ENCODE peak calls at places on chromosomes 2 and 18, in four cellular contexts. K is HepG2, J is K562, H is H1. A is an unnamed sample.
A peak's percentile ranks its signal among the peaks of the same experiment; 100 is the strongest.

GRCh38 chr18:47036927-47037605 is 1.6 kb upstream of the ELOA2 start:
- DNase-seq in H (no peak), J (no peak), K (no peak), A (no peak)

GRCh38 chr2:181752301-181752700 is 72.0 kb upstream of the NEUROD1 start:
- DNase-seq in H (no peak), K (peak; percentile 24), J (no peak), A (no peak)

GRCh38 chr2:24105816-24106215 is 17.3 kb downstream of the PFN4 start:
- DNase-seq in J (no peak), K (no peak), H (no peak), A (no peak)

GRCh38 chr18:46329736-46330246 is 225.6 kb downstream of the HAUS1 start:
- DNase-seq in H (no peak), K (no peak), J (no peak), A (no peak)

GRCh38 chr2:217914878-217915277 is 87.9 kb downstream of the TNS1 start:
- DNase-seq in J (no peak), K (no peak), H (no peak), A (no peak)

GRCh38 chr18:75860166-75860565 is 432.7 kb upstream of the SMIM21 start:
- DNase-seq in K (no peak), J (no peak), H (no peak), A (no peak)

GRCh38 chr2:189111063-189111715 is 68.4 kb downstream of the COL5A2 start:
- DNase-seq in H (no peak), J (no peak), K (no peak), A (no peak)

GRCh38 chr2:240624950-240625621 is at the start of gene GPR35:
- DNase-seq in K (no peak), H (no peak), J (peak; percentile 60), A (no peak)

GRCh38 chr2:46826898-46827245 is 88.7 kb downstream of the MCFD2 start:
- DNase-seq in H (no peak), K (no peak), J (no peak), A (no peak)

GRCh38 chr2:190996947-190997346 is 17.0 kb downstream of the STAT1 start:
- DNase-seq in H (no peak), J (no peak), K (no peak), A (no peak)

GRCh38 chr2:120109186-120110061 is 96.5 kb downstream of the EPB41L5 start:
- DNase-seq in K (peak; percentile 55), H (no peak), J (peak; percentile 23), A (peak; percentile 12)

GRCh38 chr2:38106420-38107182 is 30.6 kb upstream of the CYP1B1 start:
- DNase-seq in H (no peak), K (no peak), J (no peak), A (no peak)

GRCh38 chr2:211449819-211450218 is 893.4 kb downstream of the CPS1 start:
- DNase-seq in H (no peak), J (no peak), K (no peak), A (no peak)

GRCh38 chr2:105836840-105837692 is 92.4 kb downstream of the NCK2 start:
- DNase-seq in H (no peak), J (no peak), K (no peak), A (no peak)

GRCh38 chr2:206083602-206084467 is 2.1 kb downstream of the INO80D start:
- DNase-seq in H (peak; percentile 76), K (no peak), J (peak; percentile 31), A (no peak)

GRCh38 chr2:111121028-111121872 is 536 bp downstream of the BCL2L11 start:
- DNase-seq in H (no peak), J (peak; percentile 57), K (peak; percentile 35), A (no peak)
- TF ChIP-seq FOSL1 in H (no peak), J (no peak), K (no peak), A (no peak)

DNA sequence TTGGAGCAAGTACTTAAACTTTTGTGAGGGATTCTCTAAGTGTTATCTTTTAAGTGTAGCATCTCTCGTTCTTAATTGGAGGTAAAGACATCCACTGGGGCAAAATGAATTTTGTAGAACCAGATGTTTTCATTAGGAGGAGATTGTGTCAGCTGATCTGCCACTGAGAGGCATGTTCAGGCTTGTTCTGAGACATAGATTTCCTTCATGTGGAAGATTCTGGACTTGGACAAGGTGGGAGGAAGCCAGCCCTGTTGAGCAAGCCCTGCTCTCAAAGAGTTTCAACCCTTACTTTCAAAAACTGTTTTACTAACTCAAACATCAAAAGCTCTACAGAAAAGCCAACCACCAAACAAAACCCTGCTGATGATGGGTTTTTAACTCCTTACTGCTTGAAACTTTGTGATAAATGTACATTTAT is 6.5 kb downstream of the MAP4K4 start:
- DNase-seq in J (no peak), K (no peak), H (no peak), A (no peak)
- TF ChIP-seq FOSL1 in J (no peak), K (no peak), H (no peak), A (no peak)

DNA sequence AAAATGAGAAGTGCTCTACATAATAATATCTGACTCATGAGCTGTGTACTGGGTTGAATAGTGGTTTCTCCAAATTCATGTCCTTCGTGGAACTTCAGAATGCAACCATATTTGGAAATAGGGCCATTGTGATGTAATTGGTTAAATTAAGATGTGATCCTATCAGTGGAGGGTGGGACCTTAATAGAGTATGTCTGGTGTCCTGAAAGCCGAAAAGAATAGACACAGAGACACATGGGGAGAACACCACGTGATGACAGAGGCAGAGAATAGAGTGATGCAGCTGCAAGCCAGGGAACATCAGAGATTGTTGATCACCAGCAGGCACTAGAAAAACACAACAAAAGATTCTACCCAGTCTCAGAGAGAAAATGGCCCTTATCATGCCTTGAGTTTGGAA is 310.1 kb downstream of the EXOC6B start:
- DNase-seq in H (no peak), K (no peak), J (no peak), A (no peak)
- TF ChIP-seq FOSL1 in H (no peak), K (no peak), J (no peak), A (no peak)

DNA sequence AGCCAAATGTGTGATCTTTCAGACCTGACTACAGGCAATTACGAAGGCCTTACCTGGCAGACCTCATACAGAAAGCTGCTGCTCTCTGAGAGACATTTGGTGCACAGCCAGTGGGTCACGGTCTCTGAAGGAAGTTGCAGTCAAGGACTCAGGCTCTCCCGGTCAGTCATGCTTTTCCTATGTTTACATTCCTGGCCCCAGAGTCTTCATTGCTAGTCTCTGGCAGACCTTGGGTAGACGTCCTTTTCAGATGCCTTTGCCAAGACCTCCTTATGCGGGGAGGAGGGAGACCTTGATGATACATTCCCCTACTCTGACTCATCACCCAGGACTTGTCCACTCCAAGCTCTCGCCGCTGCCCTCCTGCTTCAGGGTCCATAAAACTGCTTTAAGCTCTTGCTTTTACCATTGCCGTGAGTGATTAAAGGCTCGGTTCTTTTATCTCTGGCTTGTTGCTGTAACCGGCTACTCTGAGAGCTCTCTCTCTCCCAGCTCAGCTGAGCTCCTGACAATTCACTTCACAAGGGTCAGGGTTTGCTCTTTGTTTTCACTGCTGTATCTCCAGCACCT is 62.0 kb upstream of the SLC35F5 start:
- DNase-seq in J (peak; percentile 74), H (peak; percentile 27), K (peak; percentile 77), A (peak; percentile 83)
- TF ChIP-seq FOSL1 in J (peak; percentile 91), H (no peak), K (peak; percentile 65), A (peak; percentile 70)

GRCh38 chr2:45167885-45168284 is 158.6 kb upstream of the SIX2 start:
- DNase-seq in H (no peak), K (no peak), J (no peak), A (no peak)
- TF ChIP-seq FOSL1 in H (no peak), K (no peak), J (no peak), A (no peak)

GRCh38 chr2:45700407-45701013 is 49.0 kb downstream of the PRKCE start:
- DNase-seq in H (no peak), J (peak; percentile 19), K (no peak), A (no peak)
- TF ChIP-seq FOSL1 in H (no peak), J (no peak), K (no peak), A (no peak)

GRCh38 chr2:232563580-232563979 is 13.1 kb downstream of the EIF4E2 start:
- DNase-seq in H (no peak), J (no peak), K (no peak), A (no peak)
- TF ChIP-seq FOSL1 in H (no peak), J (no peak), K (no peak), A (no peak)

DNA sequence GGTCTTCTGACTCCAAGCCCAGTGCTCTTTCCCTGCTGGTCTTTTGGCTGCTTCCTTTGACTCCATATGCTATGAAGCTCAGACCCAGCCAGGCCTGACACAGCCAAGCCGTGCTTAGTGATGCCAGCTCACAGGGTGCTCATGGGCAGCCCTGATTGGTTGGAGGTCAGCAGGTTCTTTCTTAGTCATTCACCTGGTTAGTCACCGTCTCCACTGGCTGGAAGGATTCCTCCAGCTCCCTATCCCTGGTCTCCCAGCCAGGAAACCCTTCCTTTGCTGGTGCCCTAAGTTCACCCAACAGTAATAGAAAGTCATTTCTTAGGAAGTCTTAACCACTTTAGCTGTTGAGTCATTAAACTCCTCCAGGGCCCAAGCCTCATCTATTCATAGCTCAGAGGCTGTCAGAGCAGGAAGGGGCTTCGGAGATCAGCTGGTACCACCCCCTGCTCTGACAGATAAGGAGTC is 3.9 kb downstream of the KCNK3 start:
- DNase-seq in J (no peak), H (peak; percentile 47), K (no peak), A (peak; percentile 88)
- TF ChIP-seq FOSL1 in J (no peak), H (no peak), K (no peak), A (peak; percentile 91)

DNA sequence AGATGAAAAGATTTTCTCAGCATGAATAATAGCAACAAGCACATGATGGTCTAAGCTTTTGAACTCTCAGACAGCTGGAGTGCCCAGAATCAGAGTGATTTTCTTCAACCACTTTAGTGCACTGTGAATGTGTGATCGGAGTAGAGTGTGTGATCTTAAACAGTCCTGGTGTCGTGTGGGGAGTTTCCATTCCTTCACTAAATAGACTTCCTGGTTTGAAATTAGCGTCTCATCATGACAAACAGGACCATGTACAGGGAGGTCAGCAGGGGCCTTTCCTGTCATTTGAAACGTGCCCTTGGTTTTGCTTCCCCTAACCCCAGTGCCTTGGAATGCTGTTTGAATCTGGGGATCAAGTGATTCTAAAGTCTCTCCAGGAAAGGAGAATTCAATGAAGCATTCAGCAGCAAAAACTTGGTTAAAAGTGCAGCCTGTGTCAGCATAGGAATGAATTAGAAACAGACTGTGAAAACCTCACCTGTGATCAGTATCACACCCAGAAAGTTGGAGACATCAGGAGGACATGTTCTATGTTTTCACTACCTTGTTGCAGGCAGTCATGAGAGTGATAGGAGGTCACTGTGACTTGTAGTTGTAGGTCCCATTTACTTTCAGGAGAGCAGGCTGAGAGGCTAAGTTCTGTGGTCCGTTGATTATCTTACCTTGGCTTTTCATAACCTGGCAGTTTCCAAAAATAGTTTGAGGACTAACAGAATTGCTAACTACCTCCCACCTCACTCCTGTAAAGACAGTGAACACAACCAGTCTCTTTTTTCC is 400.3 kb downstream of the MTX2 start:
- DNase-seq in K (no peak), H (no peak), J (no peak), A (no peak)
- TF ChIP-seq FOSL1 in K (no peak), H (no peak), J (no peak), A (no peak)

GRCh38 chr18:65326831-65327230 is 424.0 kb upstream of the CDH7 start:
- DNase-seq in H (no peak), K (no peak), J (no peak), A (no peak)
- TF ChIP-seq FOSL1 in H (no peak), K (no peak), J (no peak), A (no peak)

A was measured in HCT116.